ENCODE peak calls at places on chromosomes 2 and 18, in seven cellular contexts. G, O, S, L, Z, V and J are unnamed samples.

GRCh38 chr2:230891108-230891507 is 26.4 kb downstream of the ITM2C start:
- DNase-seq in S (no peak), V (no peak), G (no peak), Z (no peak), L (no peak), O (no peak), J (no peak)

GRCh38 chr2:30758315-30758714 is 48.9 kb downstream of the CAPN13 start:
- DNase-seq in V (no peak), O (no peak), G (no peak), Z (no peak), L (no peak), S (no peak), J (no peak)

GRCh38 chr2:232949016-232949415 is 64.0 kb downstream of the NGEF start:
- DNase-seq in L (peak; percentile 56), G (no peak), O (no peak), V (no peak), S (no peak), Z (no peak), J (no peak)

GRCh38 chr2:118249970-118250369 is 161.7 kb downstream of the INSIG2 start:
- DNase-seq in G (no peak), O (no peak), Z (no peak), S (no peak), V (no peak), L (no peak), J (peak; percentile 86)

GRCh38 chr2:70143314-70144150 is 47.3 kb downstream of the C2orf42 start:
- DNase-seq in L (no peak), V (no peak), S (peak; percentile 36), G (peak; percentile 75), Z (peak; percentile 69), O (peak; percentile 45), J (peak; percentile 45)

GRCh38 chr2:240278661-240279060 is 138.2 kb upstream of the OTOS start:
- DNase-seq in Z (no peak), V (no peak), S (no peak), L (no peak), O (no peak), G (no peak), J (peak; percentile 7)

GRCh38 chr2:17822452-17823117 is 6.3 kb downstream of the MSGN1 start:
- DNase-seq in G (no peak), V (no peak), Z (no peak), L (no peak), S (no peak), O (no peak), J (no peak)

GRCh38 chr2:19048593-19049264 is 309.7 kb downstream of the OSR1 start:
- DNase-seq in Z (peak; percentile 5), L (no peak), S (no peak), G (no peak), V (no peak), O (peak; percentile 75), J (peak; percentile 39)

GRCh38 chr2:68368657-68369339 is 3.7 kb downstream of the PLEK start:
- DNase-seq in S (no peak), Z (peak; percentile 57), V (no peak), G (no peak), L (no peak), O (no peak), J (peak; percentile 82)

GRCh38 chr2:19685713-19686112 is 216.1 kb downstream of the TTC32 start:
- DNase-seq in G (no peak), S (no peak), O (no peak), Z (no peak), V (no peak), L (no peak), J (peak; percentile 17)

GRCh38 chr2:150528861-150529801 is 41.7 kb upstream of the RND3 start:
- DNase-seq in L (peak; percentile 49), O (no peak), Z (peak; percentile 18), S (no peak), V (no peak), G (no peak), J (peak; percentile 98)

GRCh38 chr2:29106980-29107388 is 8.2 kb upstream of the CLIP4 start:
- DNase-seq in L (no peak), S (no peak), Z (no peak), G (no peak), O (peak; percentile 62), V (no peak), J (peak; percentile 56)

GRCh38 chr2:230956827-230957755 is 32.0 kb upstream of the GPR55 start:
- DNase-seq in V (no peak), L (peak; percentile 46), O (peak; percentile 27), G (peak; percentile 14), S (no peak), Z (peak; percentile 49), J (peak; percentile 66)

GRCh38 chr2:239793851-239794250 is 231.3 kb downstream of the NDUFA10 start:
- DNase-seq in V (no peak), G (no peak), L (no peak), O (no peak), Z (no peak), S (no peak), J (no peak)

GRCh38 chr18:23135679-23136325 is 517 bp downstream of the CABLES1 start:
- DNase-seq in O (peak; percentile 44), G (peak; percentile 44), Z (peak; percentile 33), V (no peak), L (no peak), S (peak; percentile 11), J (peak; percentile 26)

GRCh38 chr2:190415794-190416729 is 7.9 kb downstream of the MFSD6 start:
- DNase-seq in G (no peak), S (no peak), Z (peak; percentile 29), V (no peak), O (no peak), L (no peak), J (no peak)

GRCh38 chr2:107001964-107002696 is 116.2 kb upstream of the ST6GAL2 start:
- DNase-seq in O (no peak), V (no peak), Z (no peak), S (no peak), L (no peak), G (no peak), J (no peak)

GRCh38 chr2:151638188-151638933 is 95.9 kb downstream of the NEB start:
- DNase-seq in L (no peak), Z (peak; percentile 39), S (no peak), G (peak; percentile 56), O (peak; percentile 36), V (no peak), J (no peak)

GRCh38 chr18:56889621-56890020 is 238.5 kb downstream of the WDR7 start:
- DNase-seq in L (no peak), V (no peak), Z (no peak), G (no peak), O (no peak), S (no peak), J (no peak)

GRCh38 chr2:64325477-64325851 is 128.5 kb upstream of the LGALSL start:
- DNase-seq in S (no peak), G (no peak), Z (no peak), O (no peak), L (no peak), V (no peak), J (peak; percentile 63)

GRCh38 chr2:190655570-190655969 is 6.7 kb downstream of the NAB1 start:
- DNase-seq in S (no peak), O (no peak), G (no peak), Z (no peak), L (no peak), V (no peak), J (no peak)

GRCh38 chr2:77778917-77779316 is 256.7 kb upstream of the LRRTM4 start:
- DNase-seq in Z (no peak), L (no peak), V (no peak), S (no peak), G (no peak), O (no peak), J (no peak)

GRCh38 chr2:121059651-121060649 is 225.1 kb downstream of the TFCP2L1 start:
- DNase-seq in Z (no peak), L (no peak), O (no peak), V (no peak), G (no peak), S (no peak), J (no peak)

GRCh38 chr2:184599054-184599874 is 935 bp downstream of the ZNF804A start:
- DNase-seq in Z (peak; percentile 51), V (no peak), G (no peak), O (no peak), S (no peak), L (peak; percentile 12), J (no peak)

GRCh38 chr2:176652300-176653182 is 383.3 kb downstream of the MTX2 start:
- DNase-seq in G (peak; percentile 80), Z (peak; percentile 58), V (no peak), S (no peak), L (peak; percentile 82), O (peak; percentile 24), J (peak; percentile 63)

GRCh38 chr2:188770296-188770695 is 203.9 kb upstream of the COL3A1 start:
- DNase-seq in G (no peak), V (no peak), S (no peak), L (no peak), Z (no peak), O (no peak), J (no peak)

GRCh38 chr2:36615214-36615613 is 17.2 kb upstream of the FEZ2 start:
- DNase-seq in V (no peak), S (no peak), L (no peak), O (peak; percentile 7), G (no peak), Z (no peak), J (peak; percentile 26)

GRCh38 chr2:181426687-181427086 is 30.5 kb upstream of the ITGA4 start:
- DNase-seq in G (no peak), Z (no peak), O (no peak), L (peak; percentile 98), V (no peak), S (no peak), J (no peak)

GRCh38 chr2:160928854-160929301 is 231.3 kb upstream of the TANK start:
- DNase-seq in G (peak; percentile 64), S (no peak), V (no peak), Z (no peak), O (no peak), L (no peak), J (no peak)

GRCh38 chr18:10661333-10661732 is 135.5 kb downstream of the NAPG start:
- DNase-seq in L (no peak), O (peak; percentile 47), Z (peak; percentile 8), G (peak; percentile 63), V (no peak), S (no peak), J (peak; percentile 80)

GRCh38 chr18:38963943-38964660 is 1398.5 kb upstream of the CELF4 start:
- DNase-seq in G (no peak), V (no peak), O (no peak), Z (no peak), S (no peak), L (no peak), J (no peak)

GRCh38 chr2:191869178-191869577 is 22.3 kb upstream of the CAVIN2 start:
- DNase-seq in Z (peak; percentile 6), S (no peak), G (peak; percentile 71), V (no peak), O (peak; percentile 30), L (no peak), J (peak; percentile 68)

GRCh38 chr18:73715228-73715670 is 432.4 kb downstream of the FBXO15 start:
- DNase-seq in S (no peak), O (no peak), L (no peak), G (no peak), Z (no peak), V (no peak), J (peak; percentile 14)

GRCh38 chr2:8586397-8587051 is 95.3 kb upstream of the ID2 start:
- DNase-seq in S (no peak), Z (no peak), L (no peak), V (no peak), O (no peak), G (no peak), J (no peak)

GRCh38 chr2:101699191-101699938 is 1.9 kb downstream of the MAP4K4 start:
- DNase-seq in S (no peak), V (no peak), L (peak; percentile 32), O (no peak), G (peak; percentile 40), Z (no peak), J (no peak)

GRCh38 chr2:121151311-121152109 is 133.5 kb downstream of the TFCP2L1 start:
- DNase-seq in L (no peak), G (no peak), S (no peak), Z (peak; percentile 84), V (no peak), O (peak; percentile 72), J (peak; percentile 91)

GRCh38 chr2:73268368-73268830 is 15.9 kb downstream of the FBXO41 start:
- DNase-seq in L (no peak), V (no peak), G (no peak), Z (no peak), S (no peak), O (no peak), J (no peak)

GRCh38 chr2:133390151-133390550 is 178.1 kb downstream of the NCKAP5 start:
- DNase-seq in Z (no peak), S (no peak), G (no peak), O (no peak), L (no peak), V (no peak), J (peak; percentile 81)